ENCODE peak calls at places on chromosomes 4 and X, in five cellular contexts. B is IMR-90, D is mesenchymal stem cell, V is H1, K is H9. N is an unnamed sample.

GRCh38 chr4:3268395-3269104 is 19.6 kb downstream of the MSANTD1 start:
- DNase-seq in B (no peak), D (no peak), V (peak; percentile 47), K (no peak), N (no peak)

GRCh38 chr4:824461-825062 is 1.4 kb downstream of the CPLX1 start:
- DNase-seq in B (no peak), D (peak; percentile 52), V (no peak), K (no peak), N (no peak)

GRCh38 chr4:146146918-146147317 is 28.6 kb upstream of the LSM6 start:
- DNase-seq in B (no peak), D (no peak), V (no peak), K (no peak), N (no peak)

GRCh38 chr4:31351695-31352094 is 631.5 kb downstream of the PCDH7 start:
- DNase-seq in B (no peak), D (no peak), V (no peak), K (no peak), N (no peak)

GRCh38 chrX:36867143-36867542 is 141.0 kb upstream of the FAM47C start:
- DNase-seq in B (peak; percentile 9), D (peak; percentile 14), V (no peak), K (no peak), N (peak; percentile 1)

GRCh38 chrX:136794080-136794479 is 13.3 kb upstream of the ARHGEF6 start:
- DNase-seq in B (no peak), D (no peak), V (no peak), K (no peak), N (no peak)

GRCh38 chr4:13865871-13866669 is 238.5 kb upstream of the BOD1L1 start:
- DNase-seq in B (peak; percentile 51), D (peak; percentile 13), V (no peak), K (no peak), N (no peak)

GRCh38 chrX:149825424-149825823 is 43.7 kb downstream of the MAGEA9 start:
- DNase-seq in B (no peak), D (peak; percentile 4), V (peak; percentile 72), K (peak; percentile 68), N (no peak)

GRCh38 chrX:120726294-120726693 is 96.4 kb upstream of the C1GALT1C1 start:
- DNase-seq in B (no peak), D (no peak), V (no peak), K (no peak), N (no peak)

GRCh38 chr4:1207603-1208265 is 35.4 kb upstream of the SPON2 start:
- DNase-seq in B (peak; percentile 87), D (peak; percentile 61), V (peak; percentile 45), K (no peak), N (no peak)

GRCh38 chr4:72552447-72552846 is 16.6 kb downstream of the ADAMTS3 start:
- DNase-seq in B (no peak), D (no peak), V (no peak), K (no peak), N (no peak)

GRCh38 chrX:153530411-153531145 is 13.1 kb downstream of the ATP2B3 start:
- DNase-seq in B (no peak), D (no peak), V (no peak), K (no peak), N (no peak)

GRCh38 chrX:24014388-24015018 is 12.5 kb downstream of the KLHL15 start:
- DNase-seq in B (peak; percentile 9), D (peak; percentile 12), V (no peak), K (no peak), N (no peak)

GRCh38 chr4:138727704-138728103 is 287.9 kb upstream of the NOCT start:
- DNase-seq in B (peak; percentile 54), D (no peak), V (no peak), K (no peak), N (no peak)

GRCh38 chr4:8645753-8646124 is 53.2 kb downstream of the CPZ start:
- DNase-seq in B (no peak), D (no peak), V (peak; percentile 41), K (peak; percentile 24), N (no peak)

GRCh38 chr4:1499465-1499864 is 93.2 kb upstream of the NKX1-1 start:
- DNase-seq in B (no peak), D (no peak), V (no peak), K (no peak), N (no peak)

GRCh38 chr4:147596976-147597375 is 20.2 kb upstream of the TMEM184C start:
- DNase-seq in B (peak; percentile 93), D (peak; percentile 68), V (no peak), K (no peak), N (no peak)

GRCh38 chrX:154546354-154547244 is at the start of gene G6PD:
- DNase-seq in B (peak; percentile 35), D (peak; percentile 55), V (peak; percentile 86), K (peak; percentile 76), N (peak; percentile 68)

GRCh38 chrX:83501540-83501939 is 6.5 kb upstream of the POU3F4 start:
- DNase-seq in B (no peak), D (no peak), V (no peak), K (peak; percentile 43), N (no peak)

GRCh38 chrX:118066867-118067515 is 49.6 kb downstream of the KLHL13 start:
- DNase-seq in B (no peak), D (no peak), V (no peak), K (no peak), N (no peak)

GRCh38 chrX:56233682-56234081 is 1.5 kb downstream of the KLF8 start:
- DNase-seq in B (no peak), D (peak; percentile 0), V (peak; percentile 56), K (peak; percentile 84), N (no peak)

GRCh38 chrX:25003066-25003849 is 12.5 kb downstream of the ARX start:
- DNase-seq in B (no peak), D (no peak), V (no peak), K (peak; percentile 79), N (no peak)

GRCh38 chrX:130826249-130826648 is 76.8 kb downstream of the ENOX2 start:
- DNase-seq in B (no peak), D (no peak), V (no peak), K (no peak), N (no peak)

GRCh38 chr4:152594981-152595916 is 59.4 kb upstream of the FBXW7 start:
- DNase-seq in B (no peak), D (no peak), V (peak; percentile 28), K (no peak), N (no peak)

GRCh38 chr4:187602339-187603092 is 393.1 kb upstream of the ZFP42 start:
- DNase-seq in B (peak; percentile 43), D (peak; percentile 68), V (no peak), K (no peak), N (no peak)

GRCh38 chr4:8592366-8593267 is at the start of gene CPZ:
- DNase-seq in B (peak; percentile 50), D (peak; percentile 36), V (peak; percentile 85), K (peak; percentile 82), N (peak; percentile 64)

GRCh38 chrX:148080593-148080992 is 99.5 kb downstream of the FMR1NB start:
- DNase-seq in B (no peak), D (no peak), V (no peak), K (no peak), N (no peak)
- H3K23ac ChIP-seq in B (no peak overlapping the region), D (no peak overlapping the region), V (no peak overlapping the region), K (no peak overlapping the region), N (no peak overlapping the region)

GRCh38 chrX:10633722-10634121 is 13.3 kb upstream of the MID1 start:
- DNase-seq in B (peak; percentile 95), D (peak; percentile 93), V (no peak), K (no peak), N (no peak)
- H4K91ac ChIP-seq in B (peak overlapping the region; percentile 61), D (no peak overlapping the region), V (no peak overlapping the region), K (no peak overlapping the region), N (no peak overlapping the region)

GRCh38 chr4:183905593-183906485 is 732 bp downstream of the STOX2 start:
- DNase-seq in B (peak; percentile 37), D (peak; percentile 56), V (peak; percentile 87), K (peak; percentile 95), N (peak; percentile 67)
- H3K23ac ChIP-seq in B (peak overlapping the region; percentile 40), D (no peak overlapping the region), V (no peak overlapping the region), K (no peak overlapping the region), N (peak overlapping the region; percentile 66)

DNA sequence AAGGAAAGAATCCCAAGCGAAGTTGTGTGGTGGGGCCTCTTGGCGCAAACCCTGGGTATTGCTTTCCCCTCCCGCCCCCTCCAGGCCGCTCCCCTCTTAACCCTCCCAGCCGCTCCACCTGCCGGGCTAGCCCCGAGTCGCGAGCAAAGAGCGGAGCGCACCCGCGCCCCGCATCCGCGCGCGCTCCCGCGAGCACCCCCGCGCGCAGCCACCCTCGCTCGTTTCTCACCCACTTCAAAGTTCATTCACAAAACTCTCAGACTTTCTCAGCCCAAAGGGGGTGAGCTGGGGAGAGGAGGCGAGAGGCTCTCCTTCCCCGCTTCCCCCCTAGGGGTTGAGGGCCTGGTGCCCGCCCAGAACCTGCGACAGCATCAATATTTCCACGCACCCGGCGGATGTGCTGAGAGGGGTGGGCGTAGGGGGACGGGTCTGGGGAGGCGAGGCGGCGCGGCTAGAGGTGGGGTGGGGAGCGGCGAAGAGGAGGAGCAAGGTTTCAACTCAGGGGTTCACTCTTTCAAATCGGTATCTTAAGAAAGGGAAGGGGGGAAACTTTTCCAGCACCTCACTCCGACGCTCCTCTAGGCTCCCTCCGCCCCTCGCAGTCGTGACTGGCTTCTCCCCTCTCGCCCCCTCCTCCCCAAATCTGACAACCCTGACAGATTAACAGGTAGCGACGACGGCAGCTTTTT is 1.8 kb downstream of the MAML3 start:
- DNase-seq in B (no peak), D (peak; percentile 24), V (peak; percentile 52), K (no peak), N (peak; percentile 43)
- H4K91ac ChIP-seq in B (peak overlapping the region; percentile 52), D (no peak overlapping the region), V (no peak overlapping the region), K (no peak overlapping the region), N (peak overlapping the region; percentile 86)

GRCh38 chr4:76705497-76705896 is 192.4 kb downstream of the SOWAHB start:
- DNase-seq in B (peak; percentile 74), D (peak; percentile 39), V (no peak), K (no peak), N (no peak)

GRCh38 chr4:76703676-76704075 is 194.3 kb downstream of the SOWAHB start:
- DNase-seq in B (no peak), D (peak; percentile 50), V (no peak), K (no peak), N (no peak)

GRCh38 chr4:76702440-76703122 is 195.4 kb downstream of the SOWAHB start:
- DNase-seq in B (no peak), D (no peak), V (no peak), K (no peak), N (no peak)

GRCh38 chr4:76703123-76703490 is 194.8 kb downstream of the SOWAHB start:
- DNase-seq in B (no peak), D (peak; percentile 43), V (no peak), K (no peak), N (no peak)

DNA sequence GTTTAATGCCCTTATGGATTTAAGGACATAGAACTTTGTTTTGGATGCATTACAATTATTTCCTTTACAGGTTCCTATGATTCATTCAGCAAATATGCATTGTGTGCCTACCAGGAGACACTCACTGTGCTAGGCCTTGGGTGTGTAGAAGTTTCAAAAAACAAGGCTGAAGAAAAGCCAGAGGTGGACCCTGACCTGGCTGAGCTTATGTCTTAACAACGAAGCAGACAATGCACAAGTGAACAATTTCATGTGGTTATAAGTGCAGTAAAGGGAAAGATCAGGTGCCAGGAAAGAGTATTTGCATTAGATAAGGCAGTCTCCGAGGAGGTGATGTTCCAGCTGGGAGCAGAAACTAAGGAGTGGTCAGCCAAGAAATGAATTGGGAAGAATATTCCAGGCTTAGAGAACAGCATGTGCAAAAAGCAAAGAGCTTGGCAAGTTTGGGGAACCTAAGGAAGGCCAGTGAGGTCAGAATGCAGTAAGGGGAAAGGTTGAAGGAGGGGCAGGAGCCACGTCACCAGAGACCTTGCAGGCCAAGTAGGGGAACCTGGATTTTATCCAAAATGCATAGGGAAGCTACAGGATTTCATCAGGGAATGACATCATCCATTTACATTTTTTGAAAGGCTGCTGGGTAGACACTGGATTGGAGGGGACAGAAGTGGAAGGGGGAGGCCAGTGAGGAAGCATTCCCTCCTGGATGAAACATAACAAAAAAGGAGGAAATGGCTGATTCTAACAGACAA is 193.6 kb downstream of the SOWAHB start:
- DNase-seq in B (peak; percentile 81), D (peak; percentile 76), V (no peak), K (no peak), N (no peak)
- H3K23ac ChIP-seq in B (peak overlapping the region; percentile 74), D (no peak overlapping the region), V (no peak overlapping the region), K (no peak overlapping the region), N (no peak overlapping the region)